ENCODE peak calls at places on chromosomes 11 and 22, in seven cellular contexts. W, D, P, B, Y, U and E are unnamed samples.

GRCh38 chr22:29202231-29203192 is 3.2 kb upstream of the EMID1 start:
- DNase-seq in W (peak; percentile 5), D (peak; percentile 84), P (peak; percentile 24), B (peak; percentile 90), Y (peak; percentile 51), U (no peak), E (peak; percentile 95)

GRCh38 chr11:24593332-24593731 is 96.5 kb downstream of the LUZP2 start:
- DNase-seq in W (no peak), D (no peak), P (no peak), B (no peak), Y (no peak), U (no peak), E (no peak)

GRCh38 chr22:48945621-48946458 is 881.8 kb downstream of the BRD1 start:
- DNase-seq in W (no peak), D (no peak), P (no peak), B (no peak), Y (no peak), U (no peak), E (no peak)

GRCh38 chr22:17264321-17265052 is 45.3 kb upstream of the ADA2 start:
- DNase-seq in W (peak; percentile 28), D (no peak), P (no peak), B (peak; percentile 64), Y (peak; percentile 57), U (no peak), E (no peak)

GRCh38 chr22:38941488-38941987 is 15.9 kb upstream of the APOBEC3A start:
- DNase-seq in W (peak; percentile 27), D (peak; percentile 80), P (no peak), B (no peak), Y (no peak), U (no peak), E (peak; percentile 77)

GRCh38 chr11:128330203-128330602 is 257.2 kb downstream of the ETS1 start:
- DNase-seq in W (no peak), D (no peak), P (no peak), B (no peak), Y (no peak), U (no peak), E (no peak)

GRCh38 chr11:88418508-88418907 is 81.0 kb upstream of the CTSC start:
- DNase-seq in W (no peak), D (no peak), P (no peak), B (no peak), Y (no peak), U (no peak), E (no peak)

GRCh38 chr11:87417951-87418350 is 380.2 kb downstream of the TMEM135 start:
- DNase-seq in W (no peak), D (no peak), P (no peak), B (no peak), Y (no peak), U (no peak), E (no peak)

GRCh38 chr11:1560011-1560579 is 12.0 kb downstream of the DUSP8 start:
- DNase-seq in W (no peak), D (peak; percentile 71), P (no peak), B (no peak), Y (no peak), U (no peak), E (no peak)

DNA sequence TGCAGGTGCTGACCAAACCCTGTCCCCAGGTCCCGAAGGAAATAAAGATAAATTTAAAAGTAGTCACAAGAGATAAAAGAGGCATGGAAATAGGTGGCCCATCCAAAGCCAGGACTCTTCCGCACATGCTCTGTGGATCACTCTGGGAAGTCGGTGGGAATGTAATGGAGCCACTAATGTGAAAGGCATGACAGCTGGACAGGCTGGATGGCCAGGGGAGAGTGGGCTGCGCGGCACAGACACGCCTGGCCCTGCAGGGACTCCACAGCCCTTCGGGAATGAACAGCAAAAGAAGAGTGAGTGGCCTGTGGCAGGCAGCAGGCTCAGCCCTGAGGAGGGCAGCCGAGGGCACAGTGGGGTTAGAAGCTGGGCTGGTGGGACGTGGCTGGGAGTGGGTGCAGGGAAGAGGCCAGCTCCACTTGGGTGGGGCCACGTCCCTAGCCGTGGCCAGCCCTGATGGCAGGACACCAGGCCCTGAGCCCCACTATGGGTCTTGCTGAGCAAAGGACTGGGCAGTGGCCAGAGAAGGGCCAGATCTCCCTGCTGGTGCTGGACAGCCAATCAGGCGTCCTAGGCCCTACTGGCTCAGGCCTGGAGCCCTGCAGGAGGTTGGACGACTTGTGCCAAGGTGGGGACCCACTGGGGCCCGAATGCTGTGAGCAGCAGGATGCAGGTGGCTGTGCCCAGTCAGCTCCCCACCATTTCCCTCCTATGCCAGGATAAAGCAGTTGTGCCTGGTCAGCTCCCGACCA is 31.3 kb upstream of the GNB1L start:
- DNase-seq in W (no peak), D (peak; percentile 67), P (no peak), B (no peak), Y (no peak), U (no peak), E (no peak)
- TF ChIP-seq CTCF in W (no peak), D (no peak), P (no peak), B (no peak), Y (no peak), U (no peak), E (no peak)

GRCh38 chr22:49963647-49964026 is 3.1 kb downstream of the PIM3 start:
- DNase-seq in W (no peak), D (no peak), P (no peak), B (no peak), Y (no peak), U (no peak), E (no peak)
- H3K4me3 ChIP-seq in W (peak overlapping the region; percentile 6), D (peak overlapping the region; percentile 100), P (no peak overlapping the region), B (no peak overlapping the region), Y (peak overlapping the region; percentile 97), U (no peak overlapping the region), E (peak overlapping the region; percentile 70)

GRCh38 chr11:76674517-76675400 is 4.2 kb upstream of the LRRC32 start:
- DNase-seq in W (no peak), D (peak; percentile 22), P (no peak), B (no peak), Y (no peak), U (no peak), E (peak; percentile 76)
- TF ChIP-seq CTCF in W (no peak), D (no peak), P (no peak), B (no peak), Y (no peak), U (no peak), E (peak; percentile 20)

GRCh38 chr22:45970709-45971388 is 6.1 kb downstream of the WNT7B start:
- DNase-seq in W (peak; percentile 47), D (peak; percentile 64), P (no peak), B (peak; percentile 32), Y (no peak), U (no peak), E (no peak)

GRCh38 chr22:45972868-45973212 is 4.1 kb downstream of the WNT7B start:
- DNase-seq in W (no peak), D (no peak), P (no peak), B (no peak), Y (no peak), U (no peak), E (no peak)

GRCh38 chr22:45971389-45972028 is 5.5 kb downstream of the WNT7B start:
- DNase-seq in W (no peak), D (peak; percentile 65), P (no peak), B (no peak), Y (no peak), U (no peak), E (no peak)

GRCh38 chr22:45974498-45974897 is 2.5 kb downstream of the WNT7B start:
- DNase-seq in W (no peak), D (peak; percentile 73), P (peak; percentile 54), B (no peak), Y (no peak), U (no peak), E (no peak)

GRCh38 chr22:45972091-45972867 is 4.7 kb downstream of the WNT7B start:
- DNase-seq in W (no peak), D (peak; percentile 76), P (no peak), B (no peak), Y (no peak), U (no peak), E (no peak)
- H3K4me3 ChIP-seq in W (no peak overlapping the region), D (no peak overlapping the region), P (no peak overlapping the region), B (peak overlapping the region; percentile 16), Y (peak overlapping the region; percentile 18), U (no peak overlapping the region), E (no peak overlapping the region)

GRCh38 chr11:113270080-113270479 is 44.3 kb upstream of the TTC12 start:
- DNase-seq in W (no peak), D (peak; percentile 70), P (no peak), B (no peak), Y (no peak), U (no peak), E (no peak)
- TF ChIP-seq CTCF in W (no peak), D (no peak), P (no peak), B (no peak), Y (no peak), U (no peak), E (no peak)

GRCh38 chr11:30025396-30026139 is 8.7 kb upstream of the KCNA4 start:
- DNase-seq in W (no peak), D (no peak), P (no peak), B (no peak), Y (no peak), U (no peak), E (no peak)
- H3K4me3 ChIP-seq in W (no peak overlapping the region), D (no peak overlapping the region), P (no peak overlapping the region), B (no peak overlapping the region), Y (no peak overlapping the region), U (no peak overlapping the region), E (no peak overlapping the region)

DNA sequence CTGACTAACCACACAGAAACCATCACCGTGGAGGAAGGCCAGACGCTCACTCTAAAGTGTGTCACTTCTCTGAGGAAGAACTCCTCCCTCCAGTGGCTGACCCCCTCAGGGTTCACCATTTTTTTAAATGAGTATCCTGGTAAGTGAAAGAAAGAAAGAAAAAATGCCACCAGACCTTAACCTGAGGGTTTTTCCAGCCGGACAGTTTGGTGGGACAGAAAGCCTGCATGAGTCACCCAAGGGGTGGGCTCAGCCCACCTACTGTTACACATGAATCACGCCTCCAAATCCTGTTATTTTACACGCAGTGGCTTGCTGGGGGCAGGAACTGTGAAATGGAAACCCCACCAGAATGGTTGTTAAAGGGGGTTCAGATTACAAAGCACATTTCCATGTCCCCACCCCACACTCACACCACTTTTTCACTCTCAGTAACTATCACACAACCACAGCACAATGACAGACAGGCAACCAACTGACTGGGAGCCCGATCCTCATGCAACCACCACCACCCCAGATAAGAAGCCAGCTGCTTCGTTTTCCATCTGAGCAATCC is 11.9 kb downstream of the CRTAM start:
- DNase-seq in W (peak; percentile 67), D (no peak), P (no peak), B (peak; percentile 51), Y (no peak), U (peak; percentile 10), E (peak; percentile 44)
- TF ChIP-seq CTCF in W (no peak), D (no peak), P (no peak), B (peak; percentile 3), Y (no peak), U (no peak), E (no peak)